ENCODE peak calls at places on chromosomes 16 and 17, in five cellular contexts. X is stimulated activated CD8-positive, alpha-beta memory T cell treated with anti-CD3 and anti-CD28 coated beads, Interleukin-4, amount 100 ng/mL, for 4 hours; G is stimulated activated CD4-positive, alpha-beta T cell treated with anti-CD3 and anti-CD28 coated beads, Interleukin-15, amount 100 ng/mL, for 1 hour; D is activated naive CD4-positive, alpha-beta T cell treated with anti-CD3 and anti-CD28 coated beads, Interleukin-2, amount 10 ng/mL, durations not matched to agents 7 days and 5 days; B is mucosa of descending colon. K is an unnamed sample.

GRCh38 chr16:58399718-58400633 is 7.7 kb downstream of the GINS3 start:
- DNase-seq in B (no peak), X (no peak), G (no peak), D (no peak), K (no peak)

GRCh38 chr17:67569873-67570272 is 147.9 kb upstream of the NOL11 start:
- DNase-seq in D (no peak), X (no peak), G (no peak), B (no peak), K (no peak)

GRCh38 chr17:78138204-78139060 is 7.8 kb upstream of the C17orf99 start:
- DNase-seq in X (no peak), G (no peak), B (no peak), D (peak; percentile 22), K (no peak)

GRCh38 chr16:88566158-88566557 is 4.0 kb upstream of the ZC3H18 start:
- DNase-seq in B (no peak), D (no peak), G (peak; percentile 34), X (no peak), K (no peak)

GRCh38 chr17:56593741-56594527 is 435 bp downstream of the NOG start:
- DNase-seq in G (peak; percentile 42), D (peak; percentile 50), B (peak; percentile 63), X (no peak), K (peak; percentile 15)

GRCh38 chr16:6841392-6841791 is 491.3 kb upstream of the RBFOX1 start:
- DNase-seq in X (no peak), G (no peak), D (no peak), B (no peak), K (no peak)

GRCh38 chr17:77476498-77476897 is 335.7 kb downstream of the SEC14L1 start:
- DNase-seq in B (no peak), D (no peak), G (no peak), X (no peak), K (no peak)

GRCh38 chr17:1089915-1090314 is 89.9 kb downstream of the ABR start:
- DNase-seq in B (no peak), X (no peak), G (no peak), D (no peak), K (no peak)